ENCODE peak calls at places on chromosomes 16 and 17, in six cellular contexts. S, Z, A, B, V and F are unnamed samples.

GRCh38 chr16:12800751-12801308 is 2.9 kb downstream of the CPPED1 start:
- DNase-seq in S (no peak), Z (no peak), A (no peak), B (no peak), V (no peak), F (no peak)

GRCh38 chr16:81429045-81429521 is 15.5 kb upstream of the CMIP start:
- DNase-seq in S (peak; percentile 53), Z (no peak), A (peak; percentile 42), B (no peak), V (peak; percentile 62), F (no peak)

GRCh38 chr17:40315678-40316570 is 6.9 kb downstream of the RARA start:
- DNase-seq in S (no peak), Z (no peak), A (no peak), B (no peak), V (no peak), F (no peak)

GRCh38 chr16:71347146-71347545 is 11.4 kb upstream of the CALB2 start:
- DNase-seq in S (no peak), Z (no peak), A (no peak), B (no peak), V (no peak), F (no peak)

GRCh38 chr17:7213895-7214299 is 5.7 kb downstream of the DLG4 start:
- DNase-seq in S (peak; percentile 70), Z (no peak), A (peak; percentile 72), B (peak; percentile 94), V (peak; percentile 84), F (peak; percentile 79)

GRCh38 chr17:80827646-80828643 is 163.7 kb upstream of the CHMP6 start:
- DNase-seq in S (no peak), Z (no peak), A (no peak), B (no peak), V (no peak), F (peak; percentile 39)

GRCh38 chr16:58128721-58129096 is 472 bp downstream of the CFAP20 start:
- DNase-seq in S (no peak), Z (no peak), A (peak; percentile 71), B (no peak), V (no peak), F (no peak)

GRCh38 chr17:67157732-67158639 is 87.0 kb downstream of the HELZ start:
- DNase-seq in S (peak; percentile 41), Z (no peak), A (peak; percentile 31), B (peak; percentile 28), V (peak; percentile 63), F (peak; percentile 38)

GRCh38 chr17:77235370-77236080 is 94.8 kb downstream of the SEC14L1 start:
- DNase-seq in S (peak; percentile 60), Z (peak; percentile 75), A (no peak), B (no peak), V (peak; percentile 89), F (peak; percentile 90)

GRCh38 chr17:35947156-35947585 is 3.7 kb upstream of the LYZL6 start:
- DNase-seq in S (peak; percentile 32), Z (no peak), A (peak; percentile 49), B (peak; percentile 57), V (peak; percentile 52), F (peak; percentile 14)

GRCh38 chr16:78402797-78403196 is 303.3 kb downstream of the WWOX start:
- DNase-seq in S (no peak), Z (no peak), A (no peak), B (no peak), V (no peak), F (no peak)

GRCh38 chr17:1647802-1648581 is 1.7 kb downstream of the RILP start:
- DNase-seq in S (no peak), Z (no peak), A (peak; percentile 29), B (no peak), V (peak; percentile 25), F (no peak)

GRCh38 chr17:30720013-30720471 is 104.5 kb downstream of the CRLF3 start:
- DNase-seq in S (no peak), Z (no peak), A (no peak), B (no peak), V (no peak), F (no peak)

GRCh38 chr16:83437036-83437435 is 370.7 kb upstream of the HSBP1 start:
- DNase-seq in S (no peak), Z (no peak), A (no peak), B (no peak), V (no peak), F (no peak)

GRCh38 chr17:63365366-63366237 is 80.5 kb downstream of the CYB561 start:
- DNase-seq in S (no peak), Z (no peak), A (no peak), B (no peak), V (peak; percentile 16), F (no peak)

GRCh38 chr16:11597737-11598136 is 11.0 kb upstream of the LITAF start:
- DNase-seq in S (no peak), Z (no peak), A (no peak), B (no peak), V (no peak), F (peak; percentile 7)

GRCh38 chr17:65064452-65065019 is 8.0 kb upstream of the GNA13 start:
- DNase-seq in S (peak; percentile 29), Z (no peak), A (no peak), B (peak; percentile 32), V (peak; percentile 59), F (peak; percentile 32)

GRCh38 chr16:54112807-54113206 is 173.8 kb downstream of the IRX3 start:
- DNase-seq in S (no peak), Z (no peak), A (no peak), B (no peak), V (no peak), F (no peak)

GRCh38 chr16:24550295-24550694 is 10.9 kb downstream of the RBBP6 start:
- DNase-seq in S (no peak), Z (no peak), A (no peak), B (no peak), V (no peak), F (no peak)

GRCh38 chr17:72143245-72143644 is 22.4 kb downstream of the SOX9 start:
- DNase-seq in S (no peak), Z (no peak), A (no peak), B (no peak), V (no peak), F (no peak)

GRCh38 chr17:77316191-77316641 is 175.4 kb downstream of the SEC14L1 start:
- DNase-seq in S (peak; percentile 60), Z (no peak), A (no peak), B (no peak), V (peak; percentile 72), F (peak; percentile 89)

GRCh38 chr16:31093132-31093703 is 1.4 kb downstream of the VKORC1 start:
- DNase-seq in S (no peak), Z (no peak), A (peak; percentile 74), B (no peak), V (no peak), F (peak; percentile 32)

GRCh38 chr17:4908711-4909496 is 6.0 kb upstream of the CHRNE start:
- DNase-seq in S (peak; percentile 89), Z (peak; percentile 85), A (peak; percentile 55), B (peak; percentile 86), V (peak; percentile 97), F (peak; percentile 94)

GRCh38 chr17:34499576-34499975 is 79.8 kb upstream of the TMEM132E start:
- DNase-seq in S (peak; percentile 9), Z (no peak), A (peak; percentile 16), B (no peak), V (peak; percentile 34), F (peak; percentile 7)

GRCh38 chr16:68599586-68599985 is 45.5 kb upstream of the CDH3 start:
- DNase-seq in S (no peak), Z (no peak), A (no peak), B (no peak), V (no peak), F (no peak)

GRCh38 chr17:10243905-10244844 is 45.8 kb upstream of the GAS7 start:
- DNase-seq in S (no peak), Z (no peak), A (no peak), B (no peak), V (peak; percentile 68), F (peak; percentile 2)

GRCh38 chr17:11551442-11551841 is 46.8 kb upstream of the DNAH9 start:
- DNase-seq in S (no peak), Z (no peak), A (no peak), B (no peak), V (no peak), F (no peak)

GRCh38 chr17:73290399-73291259 is 21.2 kb downstream of the CDC42EP4 start:
- DNase-seq in S (no peak), Z (no peak), A (no peak), B (no peak), V (no peak), F (peak; percentile 32)
- H3K4me3 ChIP-seq in S (no peak overlapping the region), Z (no peak overlapping the region), A (no peak overlapping the region), B (no peak overlapping the region), V (no peak overlapping the region), F (no peak overlapping the region)

GRCh38 chr16:29810699-29811169 is 1.3 kb upstream of the PRRT2 start:
- DNase-seq in S (no peak), Z (no peak), A (no peak), B (no peak), V (no peak), F (no peak)
- H3K4me3 ChIP-seq in S (no peak overlapping the region), Z (peak overlapping the region; percentile 3), A (peak overlapping the region; percentile 60), B (no peak overlapping the region), V (no peak overlapping the region), F (peak overlapping the region; percentile 61)

DNA sequence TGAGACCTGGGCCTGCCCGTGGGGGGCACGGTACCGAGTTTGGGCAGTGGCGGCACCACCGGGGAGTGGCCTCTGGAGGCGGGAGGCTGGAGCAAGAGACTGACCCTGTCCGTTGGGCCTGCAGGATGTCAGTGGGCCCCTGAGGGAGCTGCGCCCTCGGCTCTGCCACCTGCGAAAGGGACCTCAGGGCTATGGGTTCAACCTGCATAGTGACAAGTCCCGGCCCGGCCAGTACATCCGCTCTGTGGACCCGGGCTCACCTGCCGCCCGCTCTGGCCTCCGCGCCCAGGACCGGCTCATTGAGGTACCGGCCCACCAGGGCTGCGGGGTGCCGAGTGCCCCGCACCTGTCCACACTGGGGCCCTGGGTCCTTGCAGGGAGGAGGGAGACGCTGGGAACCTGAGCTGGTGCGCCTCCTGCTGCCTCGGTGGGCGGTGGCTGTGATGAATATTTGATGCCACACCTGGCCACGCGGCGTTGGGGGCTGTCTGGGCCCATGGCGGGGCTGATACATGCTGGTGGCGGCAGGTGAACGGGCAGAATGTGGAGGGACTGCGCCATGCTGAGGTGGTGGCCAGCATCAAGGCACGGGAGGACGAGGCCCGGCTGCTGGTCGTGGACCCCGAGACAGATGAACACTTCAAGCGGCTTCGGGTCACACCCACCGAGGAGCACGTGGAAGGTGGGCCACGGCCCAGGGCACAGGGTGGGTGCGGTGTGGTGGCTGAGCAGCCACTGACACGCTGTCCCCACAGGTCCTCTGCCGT is 9.7 kb downstream of the NHERF2 start:
- DNase-seq in S (no peak), Z (no peak), A (no peak), B (no peak), V (no peak), F (no peak)
- H3K4me3 ChIP-seq in S (no peak overlapping the region), Z (peak overlapping the region; percentile 28), A (no peak overlapping the region), B (no peak overlapping the region), V (no peak overlapping the region), F (no peak overlapping the region)

GRCh38 chr17:74768069-74768762 is 7.9 kb downstream of the NAT9 start:
- DNase-seq in S (no peak), Z (no peak), A (no peak), B (no peak), V (peak; percentile 53), F (peak; percentile 68)

GRCh38 chr17:74767111-74767516 is 9.0 kb downstream of the NAT9 start:
- DNase-seq in S (no peak), Z (no peak), A (no peak), B (no peak), V (no peak), F (no peak)

GRCh38 chr17:74769266-74769855 is 6.8 kb downstream of the NAT9 start:
- DNase-seq in S (no peak), Z (no peak), A (no peak), B (no peak), V (no peak), F (no peak)

GRCh38 chr17:74769856-74770497 is 6.2 kb downstream of the NAT9 start:
- DNase-seq in S (no peak), Z (no peak), A (no peak), B (no peak), V (no peak), F (no peak)

GRCh38 chr17:74768763-74769114 is 7.4 kb downstream of the NAT9 start:
- DNase-seq in S (no peak), Z (no peak), A (no peak), B (no peak), V (no peak), F (no peak)
- H3K4me3 ChIP-seq in S (no peak overlapping the region), Z (no peak overlapping the region), A (no peak overlapping the region), B (no peak overlapping the region), V (no peak overlapping the region), F (no peak overlapping the region)